ENCODE peak calls at places on chromosomes 16 and 17, in four cellular contexts. One of them, this sample, is unnamed.
A peak's percentile ranks its signal among the peaks of the same experiment; 100 is the strongest.

GRCh38 chr16:15882563-15882962 is 5.8 kb downstream of the CEP20 start:
- DNase-seq in OCI-LY7: no peak
- DNase-seq in GM12865: no peak
- DNase-seq in HFFc6: no peak
- DNase-seq in this sample: no peak

GRCh38 chr17:40499551-40500189 is 1.8 kb downstream of the TNS4 start:
- DNase-seq in OCI-LY7: no peak
- DNase-seq in GM12865: no peak
- DNase-seq in HFFc6: peak; percentile 39
- DNase-seq in this sample: peak; percentile 90

GRCh38 chr17:6457688-6458190 is 13.5 kb downstream of the PIMREG start:
- DNase-seq in OCI-LY7: no peak
- DNase-seq in GM12865: no peak
- DNase-seq in HFFc6: no peak
- DNase-seq in this sample: peak; percentile 27

GRCh38 chr17:49132699-49133364 is at the start of gene B4GALNT2:
- DNase-seq in OCI-LY7: no peak
- DNase-seq in GM12865: no peak
- DNase-seq in HFFc6: no peak
- DNase-seq in this sample: no peak

GRCh38 chr17:40478486-40478885 is 22.9 kb downstream of the TNS4 start:
- DNase-seq in OCI-LY7: no peak
- DNase-seq in GM12865: no peak
- DNase-seq in HFFc6: no peak
- DNase-seq in this sample: no peak

GRCh38 chr17:37490638-37491614 is 1.2 kb downstream of the DUSP14 start:
- DNase-seq in OCI-LY7: peak; percentile 33
- DNase-seq in GM12865: peak; percentile 61
- DNase-seq in HFFc6: peak; percentile 84
- DNase-seq in this sample: peak; percentile 92

GRCh38 chr16:57349212-57350031 is 9.2 kb upstream of the CCL22 start:
- DNase-seq in OCI-LY7: peak; percentile 45
- DNase-seq in GM12865: peak; percentile 87
- DNase-seq in HFFc6: no peak
- DNase-seq in this sample: no peak

GRCh38 chr17:39235555-39236221 is 9.9 kb upstream of the STAC2 start:
- DNase-seq in OCI-LY7: peak; percentile 86
- DNase-seq in GM12865: peak; percentile 76
- DNase-seq in HFFc6: peak; percentile 51
- DNase-seq in this sample: peak; percentile 73

GRCh38 chr17:72523491-72523890 is 402.7 kb downstream of the SOX9 start:
- DNase-seq in OCI-LY7: no peak
- DNase-seq in GM12865: no peak
- DNase-seq in HFFc6: no peak
- DNase-seq in this sample: no peak

GRCh38 chr17:81641825-81642489 is 5.0 kb downstream of the TSPAN10 start:
- DNase-seq in OCI-LY7: no peak
- DNase-seq in GM12865: no peak
- DNase-seq in HFFc6: peak; percentile 81
- DNase-seq in this sample: peak; percentile 59

GRCh38 chr16:73228649-73229048 is 180.7 kb upstream of the ZFHX3 start:
- DNase-seq in OCI-LY7: no peak
- DNase-seq in GM12865: no peak
- DNase-seq in HFFc6: peak; percentile 83
- DNase-seq in this sample: no peak

GRCh38 chr17:54085934-54086333 is 263.2 kb downstream of the KIF2B start:
- DNase-seq in OCI-LY7: no peak
- DNase-seq in GM12865: no peak
- DNase-seq in HFFc6: no peak
- DNase-seq in this sample: no peak

GRCh38 chr16:56450901-56451752 is at the start of the genes NUDT21 and OGFOD1:
- DNase-seq in OCI-LY7: peak; percentile 97
- DNase-seq in GM12865: peak; percentile 97
- DNase-seq in HFFc6: peak; percentile 98
- DNase-seq in this sample: peak; percentile 98

GRCh38 chr16:71629617-71630016 is 3.6 kb downstream of the MARVELD3 start:
- DNase-seq in OCI-LY7: no peak
- DNase-seq in GM12865: no peak
- DNase-seq in HFFc6: no peak
- DNase-seq in this sample: no peak

GRCh38 chr17:72775914-72776313 is 316.6 kb downstream of the SLC39A11 start:
- DNase-seq in OCI-LY7: no peak
- DNase-seq in GM12865: no peak
- DNase-seq in HFFc6: no peak
- DNase-seq in this sample: no peak

GRCh38 chr17:44353656-44354331 is 8.7 kb downstream of the GRN start:
- DNase-seq in OCI-LY7: no peak
- DNase-seq in GM12865: no peak
- DNase-seq in HFFc6: no peak
- DNase-seq in this sample: no peak

GRCh38 chr16:51045186-51045585 is 105.9 kb downstream of the SALL1 start:
- DNase-seq in OCI-LY7: no peak
- DNase-seq in GM12865: no peak
- DNase-seq in HFFc6: no peak
- DNase-seq in this sample: no peak

GRCh38 chr17:29844339-29845048 is 85.5 kb downstream of the SSH2 start:
- DNase-seq in OCI-LY7: no peak
- DNase-seq in GM12865: no peak
- DNase-seq in HFFc6: no peak
- DNase-seq in this sample: no peak

GRCh38 chr17:38706625-38707298 is 1.7 kb downstream of the MLLT6 start:
- DNase-seq in OCI-LY7: peak; percentile 40
- DNase-seq in GM12865: peak; percentile 38
- DNase-seq in HFFc6: no peak
- DNase-seq in this sample: peak; percentile 20

GRCh38 chr16:65832269-65832668 is 534.2 kb upstream of the CDH5 start:
- DNase-seq in OCI-LY7: no peak
- DNase-seq in GM12865: no peak
- DNase-seq in HFFc6: no peak
- DNase-seq in this sample: no peak

GRCh38 chr17:17354560-17355357 is 51.6 kb downstream of the NT5M start:
- DNase-seq in OCI-LY7: peak; percentile 83
- DNase-seq in GM12865: peak; percentile 79
- DNase-seq in HFFc6: peak; percentile 36
- DNase-seq in this sample: peak; percentile 62

GRCh38 chr16:71895679-71896385 is 501 bp downstream of the IST1 start:
- DNase-seq in OCI-LY7: peak; percentile 59
- DNase-seq in GM12865: peak; percentile 57
- DNase-seq in HFFc6: peak; percentile 26
- DNase-seq in this sample: peak; percentile 50

GRCh38 chr17:67431210-67432015 is 54.3 kb downstream of the PITPNC1 start:
- DNase-seq in OCI-LY7: no peak
- DNase-seq in GM12865: peak; percentile 73
- DNase-seq in HFFc6: peak; percentile 85
- DNase-seq in this sample: peak; percentile 77

GRCh38 chr17:80504671-80505413 is 28.4 kb upstream of the NPTX1 start:
- DNase-seq in OCI-LY7: peak; percentile 51
- DNase-seq in GM12865: no peak
- DNase-seq in HFFc6: peak; percentile 61
- DNase-seq in this sample: no peak

GRCh38 chr17:81533713-81534141 is 5.5 kb downstream of the FSCN2 start:
- DNase-seq in OCI-LY7: peak; percentile 49
- DNase-seq in GM12865: peak; percentile 33
- DNase-seq in HFFc6: no peak
- DNase-seq in this sample: no peak

DNA sequence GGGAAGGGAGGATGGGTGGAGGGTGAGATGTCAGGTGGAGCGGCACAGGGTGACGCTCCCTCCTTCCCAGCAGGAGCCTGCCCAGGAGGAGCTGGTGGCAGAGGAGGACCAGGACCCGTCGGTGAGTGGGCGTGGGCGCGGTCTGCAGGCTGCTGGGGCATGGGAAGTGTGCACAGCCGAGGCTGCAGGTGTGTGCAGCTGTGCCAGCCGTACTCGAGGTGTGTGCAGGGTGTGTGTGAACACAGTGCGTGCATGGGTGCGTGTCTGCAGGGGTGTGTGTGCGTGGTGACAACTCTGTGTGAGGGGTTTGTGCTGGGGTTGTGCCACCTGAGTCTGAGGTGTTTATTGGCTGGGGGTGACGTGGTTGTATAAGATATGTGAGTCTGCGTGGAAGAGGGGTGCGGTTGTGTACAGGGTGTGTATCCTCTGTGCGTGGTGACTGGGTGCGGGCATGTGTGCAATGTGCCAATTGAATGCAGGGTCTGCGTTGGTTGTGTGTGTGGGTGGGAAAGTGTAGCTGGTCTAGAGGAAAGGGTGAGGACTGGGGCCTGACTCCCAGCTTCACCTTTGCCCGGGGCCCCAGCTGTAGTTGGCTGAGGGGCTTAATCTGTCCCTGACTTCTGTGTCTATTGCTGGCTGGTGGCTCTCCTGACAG is 670 bp downstream of the TNFSF12 start:
- DNase-seq in OCI-LY7: no peak
- DNase-seq in GM12865: no peak
- DNase-seq in HFFc6: no peak
- DNase-seq in this sample: peak; percentile 11
- TF ChIP-seq CTCF in OCI-LY7: no peak
- TF ChIP-seq CTCF in GM12865: no peak
- TF ChIP-seq CTCF in HFFc6: no peak
- TF ChIP-seq CTCF in this sample: no peak

GRCh38 chr16:5916711-5917191 is 819.2 kb upstream of the EEF2KMT start:
- DNase-seq in OCI-LY7: no peak
- DNase-seq in GM12865: no peak
- DNase-seq in HFFc6: no peak
- DNase-seq in this sample: no peak

GRCh38 chr16:5917436-5917835 is 819.8 kb upstream of the EEF2KMT start:
- DNase-seq in OCI-LY7: no peak
- DNase-seq in GM12865: no peak
- DNase-seq in HFFc6: no peak
- DNase-seq in this sample: no peak

DNA sequence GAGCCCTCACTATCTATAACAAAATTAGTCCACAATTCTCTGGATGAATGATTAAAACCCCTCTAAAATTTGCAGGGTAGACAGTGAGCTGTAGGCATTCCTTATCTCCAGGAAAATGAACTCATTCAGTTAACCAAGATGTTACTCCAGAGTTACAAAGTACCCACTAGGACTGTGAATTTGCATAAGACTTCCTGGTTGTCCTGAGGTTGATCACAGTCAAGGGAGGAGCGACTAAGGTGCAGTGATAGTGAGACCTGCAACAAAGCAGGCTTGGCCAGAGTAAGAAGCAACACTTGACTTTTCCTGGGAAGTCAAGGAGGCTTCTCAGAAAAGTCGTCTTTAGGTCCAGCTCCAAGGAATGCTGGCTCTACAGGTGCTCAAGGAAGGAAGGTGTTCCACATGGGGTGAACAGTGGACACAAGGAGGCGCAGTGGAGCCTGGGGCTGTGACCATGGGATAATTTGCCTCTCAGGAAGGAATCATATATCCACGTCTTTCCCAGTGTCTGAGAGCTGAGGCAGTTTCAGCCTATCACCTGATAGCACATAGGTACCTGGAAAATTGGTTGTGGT is 821.0 kb upstream of the EEF2KMT start:
- DNase-seq in OCI-LY7: no peak
- DNase-seq in GM12865: no peak
- DNase-seq in HFFc6: no peak
- DNase-seq in this sample: no peak
- TF ChIP-seq CTCF in OCI-LY7: peak; percentile 43
- TF ChIP-seq CTCF in GM12865: no peak
- TF ChIP-seq CTCF in HFFc6: no peak
- TF ChIP-seq CTCF in this sample: no peak

GRCh38 chr17:75752405-75753192 is 12.4 kb downstream of the GALK1 start:
- DNase-seq in OCI-LY7: peak; percentile 65
- DNase-seq in GM12865: peak; percentile 37
- DNase-seq in HFFc6: no peak
- DNase-seq in this sample: no peak
- TF ChIP-seq CTCF in OCI-LY7: peak; percentile 71
- TF ChIP-seq CTCF in GM12865: peak; percentile 33
- TF ChIP-seq CTCF in HFFc6: no peak
- TF ChIP-seq CTCF in this sample: no peak

GRCh38 chr16:3112881-3113574 is 642 bp downstream of the ZNF205 start:
- DNase-seq in OCI-LY7: no peak
- DNase-seq in GM12865: no peak
- DNase-seq in HFFc6: no peak
- DNase-seq in this sample: no peak
- TF ChIP-seq CTCF in OCI-LY7: no peak
- TF ChIP-seq CTCF in GM12865: no peak
- TF ChIP-seq CTCF in HFFc6: no peak
- TF ChIP-seq CTCF in this sample: no peak

DNA sequence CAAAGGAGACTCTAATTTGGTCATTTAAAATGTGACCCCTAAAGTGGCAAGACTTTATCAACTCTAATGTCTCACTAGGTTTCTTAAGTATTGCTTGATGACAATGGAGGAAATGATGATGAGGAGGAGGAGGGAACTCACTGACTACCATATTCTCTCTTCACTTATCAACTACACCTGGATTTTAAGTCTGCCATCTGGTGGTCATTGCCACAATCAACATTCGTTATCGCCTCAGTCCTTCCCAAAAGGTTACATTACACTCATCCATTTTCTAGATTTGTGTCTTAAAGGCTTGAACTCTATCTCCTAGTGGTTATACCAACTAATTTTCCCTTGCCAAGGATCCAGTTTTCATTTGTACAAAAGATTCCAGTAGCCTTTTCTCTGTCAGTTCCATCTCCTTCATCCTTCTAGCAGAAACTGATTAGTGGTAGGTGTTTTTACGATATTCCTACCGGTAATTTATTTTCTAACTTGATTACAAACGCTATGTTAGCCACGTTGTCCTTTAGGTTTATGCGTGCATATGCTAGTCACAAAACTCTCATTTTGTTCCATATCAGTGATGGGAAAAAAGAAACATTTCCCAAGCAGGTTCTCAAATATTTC is 114.6 kb upstream of the NOG start:
- DNase-seq in OCI-LY7: peak; percentile 21
- DNase-seq in GM12865: peak; percentile 55
- DNase-seq in HFFc6: peak; percentile 20
- DNase-seq in this sample: peak; percentile 59
- TF ChIP-seq CTCF in OCI-LY7: peak; percentile 80
- TF ChIP-seq CTCF in GM12865: peak; percentile 59
- TF ChIP-seq CTCF in HFFc6: peak; percentile 86
- TF ChIP-seq CTCF in this sample: peak; percentile 43

GRCh38 chr16:75697571-75697970 is 3.7 kb downstream of the DUXB start:
- DNase-seq in OCI-LY7: no peak
- DNase-seq in GM12865: no peak
- DNase-seq in HFFc6: no peak
- DNase-seq in this sample: no peak

GRCh38 chr16:75701361-75701760 is at the start of gene DUXB:
- DNase-seq in OCI-LY7: no peak
- DNase-seq in GM12865: no peak
- DNase-seq in HFFc6: no peak
- DNase-seq in this sample: no peak

GRCh38 chr16:75695708-75696107 is 5.6 kb downstream of the DUXB start:
- DNase-seq in OCI-LY7: peak; percentile 3
- DNase-seq in GM12865: peak; percentile 21
- DNase-seq in HFFc6: no peak
- DNase-seq in this sample: peak; percentile 18
- TF ChIP-seq CTCF in OCI-LY7: peak; percentile 62
- TF ChIP-seq CTCF in GM12865: no peak
- TF ChIP-seq CTCF in HFFc6: peak; percentile 55
- TF ChIP-seq CTCF in this sample: peak; percentile 6